ENCODE peak calls at places on chromosomes 11 and 22, in six cellular contexts. N is pancreas, F is aorta, P is PC-9, D is body of pancreas, B is mammary epithelial cell. A is an unnamed sample. For H3K4me1, the result is how much of the 10 kb centered on the place peaks cover.

GRCh38 chr11:116217006-116217405 is 555.8 kb downstream of the BUD13 start:
- DNase-seq in P (peak), B (peak), D (peak), N (no peak), F (no peak), A (no peak)

GRCh38 chr22:34454598-34454997 is 534.3 kb upstream of the LARGE1 start:
- DNase-seq in N (no peak), F (no peak), D (no peak), P (no peak), B (no peak), A (no peak)

GRCh38 chr11:118771481-118772278 is 19.3 kb downstream of the DDX6 start:
- DNase-seq in N (no peak), D (no peak), P (no peak), B (no peak), F (no peak), A (no peak)

GRCh38 chr22:28019360-28019759 is 100.3 kb upstream of the PITPNB start:
- DNase-seq in D (peak), F (no peak), P (peak), N (no peak), B (peak), A (peak)

GRCh38 chr11:62664405-62665074 is 470 bp downstream of the C11orf98 start:
- DNase-seq in P (peak), F (no peak), D (peak), B (peak), N (peak), A (no peak)

GRCh38 chr22:45164217-45165123 is 745 bp downstream of the NUP50 start:
- DNase-seq in D (peak), N (peak), F (peak), B (peak), P (no peak), A (peak)

GRCh38 chr11:66335531-66336233 is 552 bp downstream of the RIN1 start:
- DNase-seq in F (peak), N (peak), D (no peak), P (peak), B (peak), A (no peak)

GRCh38 chr22:31244044-31244942 is 32.2 kb downstream of the LIMK2 start:
- DNase-seq in F (peak), B (peak), N (no peak), D (no peak), P (peak), A (no peak)

GRCh38 chr22:39282642-39283311 is 36.6 kb downstream of the RPL3 start:
- DNase-seq in D (no peak), N (no peak), P (peak), F (peak), B (no peak), A (peak)

GRCh38 chr11:60360621-60361020 is 17.7 kb upstream of the MS4A7 start:
- DNase-seq in D (no peak), F (no peak), P (no peak), N (no peak), B (no peak), A (no peak)

GRCh38 chr11:124897681-124898680 is at the start of gene ROBO4:
- DNase-seq in N (no peak), B (peak), D (no peak), F (no peak), P (peak), A (peak)

GRCh38 chr22:17063372-17064106 is 21.3 kb upstream of the IL17RA start:
- DNase-seq in P (no peak), F (peak), D (peak), N (no peak), B (no peak), A (no peak)

GRCh38 chr11:122394326-122394725 is 261.2 kb upstream of the UBASH3B start:
- DNase-seq in F (no peak), D (no peak), N (no peak), B (no peak), P (no peak), A (no peak)

GRCh38 chr11:72585762-72586590 is 88.2 kb downstream of the PDE2A start:
- DNase-seq in N (peak), P (no peak), D (peak), F (peak), B (peak), A (peak)

GRCh38 chr11:122108192-122108799 is 7.7 kb downstream of the BLID start:
- DNase-seq in F (no peak), N (no peak), D (peak), P (no peak), B (no peak), A (no peak)

GRCh38 chr11:118691926-118692830 is 12.7 kb upstream of the TREH start:
- DNase-seq in D (no peak), B (peak), F (no peak), P (peak), N (no peak), A (no peak)

GRCh38 chr11:134372961-134373360 is 39.1 kb downstream of the B3GAT1 start:
- DNase-seq in P (no peak), B (no peak), D (no peak), F (peak), N (peak), A (no peak)

GRCh38 chr22:37985050-37985585 is 763 bp upstream of the SOX10 start:
- DNase-seq in F (no peak), P (no peak), N (no peak), D (no peak), B (no peak), A (no peak)

GRCh38 chr22:17779286-17780115 is 5.2 kb upstream of the BID start:
- DNase-seq in D (no peak), B (no peak), P (no peak), N (no peak), F (no peak), A (no peak)

GRCh38 chr22:42439821-42440674 is 7.8 kb upstream of the NFAM1 start:
- DNase-seq in F (peak), B (peak), N (peak), P (no peak), D (peak), A (peak)

GRCh38 chr11:1863352-1864215 is 10.7 kb downstream of the LSP1 start:
- DNase-seq in B (peak), D (peak), N (peak), F (peak), P (peak), A (no peak)

GRCh38 chr11:65182258-65183170 is 786 bp downstream of the CAPN1 start:
- DNase-seq in B (peak), D (peak), P (peak), N (peak), F (peak), A (peak)

GRCh38 chr11:91585035-91585801 is 639.4 kb upstream of the FAT3 start:
- DNase-seq in F (no peak), B (no peak), D (no peak), P (no peak), N (no peak), A (no peak)

GRCh38 chr11:44977493-44977984 is 26.9 kb upstream of the TP53I11 start:
- DNase-seq in N (no peak), F (no peak), B (no peak), D (peak), P (peak), A (no peak)

GRCh38 chr22:39309364-39309861 is 10.0 kb downstream of the RPL3 start:
- DNase-seq in F (no peak), P (no peak), B (peak), N (no peak), D (no peak), A (no peak)

GRCh38 chr11:115548878-115549528 is 44.8 kb upstream of the CADM1 start:
- DNase-seq in N (peak), B (no peak), F (no peak), D (peak), P (no peak), A (no peak)

GRCh38 chr11:12901874-12902481 is 107.1 kb upstream of the RASSF10 start:
- DNase-seq in P (no peak), B (peak), D (no peak), N (no peak), F (no peak), A (no peak)
- H3K27ac ChIP-seq in P (no peak), B (peak), D (no peak), N (no peak), F (no peak), A (no peak)

DNA sequence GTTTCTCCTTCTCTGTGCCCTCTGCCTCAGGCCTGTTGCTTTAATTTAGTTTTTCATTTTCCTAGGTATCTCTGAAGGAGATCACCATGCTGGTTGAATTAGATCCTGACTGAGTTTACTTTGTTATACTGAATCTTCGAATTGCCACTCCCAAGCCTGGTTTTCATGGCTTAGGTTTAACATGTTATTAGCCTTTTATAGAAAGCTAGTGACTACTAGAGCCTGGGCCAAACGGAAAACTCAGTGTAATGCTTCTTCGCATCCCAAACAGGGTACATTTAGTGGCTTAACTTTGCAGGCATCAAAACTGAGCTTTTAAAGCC is 3.6 kb downstream of the CRKL start:
- DNase-seq in P (no peak), N (no peak), F (no peak), D (no peak), B (no peak), A (no peak)
- H3K4me1 ChIP-seq in P (under half), N (under half), F (under half), D (under half), B (under half), A (half or more)

GRCh38 chr11:27719575-27719925 is 19.3 kb upstream of the BDNF start:
- DNase-seq in F (no peak), D (no peak), B (no peak), P (no peak), N (no peak), A (no peak)
- H3K4me3 ChIP-seq in F (no peak), D (no peak), B (peak), P (peak), N (peak), A (no peak)

DNA sequence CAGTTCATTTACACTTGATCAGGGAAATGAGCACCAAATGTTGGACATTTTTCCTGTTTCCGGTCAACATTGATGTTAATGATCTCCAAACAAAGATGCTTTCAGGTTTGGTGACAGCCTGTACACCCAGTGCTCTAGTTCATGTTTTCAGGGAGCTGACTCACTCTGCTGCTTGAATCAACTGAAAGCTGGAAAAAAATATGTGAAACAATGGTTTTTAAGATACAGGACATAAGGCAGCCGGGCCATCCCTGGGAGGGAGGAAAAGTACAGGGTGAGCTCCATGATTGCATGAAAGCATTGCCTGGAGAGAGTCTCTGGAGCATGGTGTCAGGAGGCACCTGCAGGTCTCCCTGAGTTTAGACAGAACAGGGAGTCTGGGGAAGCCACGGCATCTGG is 259.6 kb downstream of the TBC1D22A start:
- DNase-seq in B (no peak), F (no peak), N (no peak), P (no peak), D (no peak), A (no peak)
- H3K27ac ChIP-seq in B (no peak), F (no peak), N (peak), P (no peak), D (peak), A (no peak)

GRCh38 chr11:77876045-77876444 is 55.1 kb downstream of the AAMDC start:
- DNase-seq in D (no peak), P (no peak), N (no peak), F (no peak), B (no peak), A (no peak)

GRCh38 chr11:77879218-77879617 is 58.3 kb downstream of the AAMDC start:
- DNase-seq in B (no peak), P (peak), F (peak), D (peak), N (peak), A (no peak)

GRCh38 chr11:77871855-77872254 is 50.9 kb downstream of the AAMDC start:
- DNase-seq in B (no peak), P (no peak), N (no peak), F (no peak), D (no peak), A (no peak)

GRCh38 chr11:77873345-77873744 is 52.4 kb downstream of the AAMDC start:
- DNase-seq in N (no peak), D (no peak), P (no peak), F (no peak), B (no peak), A (no peak)

DNA sequence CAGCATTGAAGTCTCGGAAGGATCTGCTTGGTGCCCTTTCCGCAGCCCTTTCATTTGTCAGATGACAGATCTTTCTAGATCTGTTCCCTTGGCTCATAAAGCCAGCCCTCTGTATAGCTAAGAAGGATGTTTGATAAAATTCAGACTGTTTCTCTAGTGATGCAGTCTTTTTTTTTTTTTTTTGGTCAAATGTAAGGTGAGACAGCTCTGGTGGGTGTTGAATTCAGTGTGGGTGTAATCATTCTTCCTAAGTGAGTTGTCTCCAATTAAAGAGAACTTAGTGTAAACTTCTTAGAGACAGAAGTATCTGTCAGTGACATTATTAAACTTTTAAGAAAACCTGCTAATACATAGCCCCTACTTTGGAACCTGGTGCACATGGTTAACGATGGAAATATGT is 53.3 kb downstream of the AAMDC start:
- DNase-seq in P (no peak), N (no peak), D (no peak), F (no peak), B (no peak), A (no peak)
- H3K4me1 ChIP-seq in P (under half), N (under half), D (under half), F (under half), B (under half), A (under half)

A was measured in right lobe of liver.